ENCODE peak calls at places on chromosomes 11 and 22, in seven cellular contexts. O is A549, N is dorsolateral prefrontal cortex, T is thoracic aorta, Z is IMR-90, D is GM12865, A is AG09309. X is an unnamed sample.

GRCh38 chr22:44026630-44027511 is 2.8 kb downstream of the PARVB start:
- DNase-seq in O (no peak), N (peak), D (peak), A (no peak), T (peak), Z (peak), X (peak)

GRCh38 chr22:46041642-46042041 is 64.7 kb upstream of the WNT7B start:
- DNase-seq in N (no peak), O (no peak), T (no peak), Z (no peak), D (no peak), A (no peak), X (peak)

GRCh38 chr11:112822478-112823274 is 138.5 kb upstream of the NCAM1 start:
- DNase-seq in D (no peak), T (no peak), N (no peak), Z (no peak), A (no peak), O (no peak), X (no peak)

GRCh38 chr11:28017816-28018215 is 90.1 kb downstream of the KIF18A start:
- DNase-seq in O (no peak), A (peak), D (no peak), Z (peak), N (no peak), T (no peak), X (no peak)

GRCh38 chr11:1762537-1763302 is 1.0 kb downstream of the CTSD start:
- DNase-seq in N (no peak), T (no peak), D (no peak), Z (no peak), O (peak), A (no peak), X (peak)

GRCh38 chr11:104332110-104332509 is 168.2 kb upstream of the PDGFD start:
- DNase-seq in D (peak), Z (no peak), N (no peak), A (no peak), O (no peak), T (no peak), X (no peak)

GRCh38 chr11:7524831-7525230 is 11.0 kb downstream of the PPFIBP2 start:
- DNase-seq in D (no peak), Z (no peak), T (no peak), A (no peak), N (no peak), O (no peak), X (peak)

GRCh38 chr11:67083786-67084366 is 27.2 kb downstream of the RHOD start:
- DNase-seq in N (no peak), Z (no peak), O (no peak), A (no peak), T (no peak), D (no peak), X (no peak)

GRCh38 chr11:2139691-2140337 is 625 bp upstream of the IGF2 start:
- DNase-seq in N (no peak), T (no peak), A (no peak), D (no peak), O (no peak), Z (no peak), X (no peak)

GRCh38 chr11:2587976-2588748 is 111.6 kb downstream of the KCNQ1OT1 start:
- DNase-seq in T (no peak), D (no peak), A (no peak), N (peak), O (no peak), Z (no peak), X (no peak)

GRCh38 chr22:22556995-22557925 is 1.8 kb downstream of the PRAME start:
- DNase-seq in N (no peak), D (no peak), O (peak), A (no peak), Z (no peak), T (no peak), X (no peak)

GRCh38 chr22:26884921-26885320 is 227.5 kb downstream of the MIAT start:
- DNase-seq in O (no peak), N (no peak), Z (no peak), D (no peak), T (peak), A (no peak), X (no peak)

GRCh38 chr11:128765104-128765503 is 71.2 kb downstream of the FLI1 start:
- DNase-seq in O (no peak), A (no peak), Z (no peak), N (no peak), D (no peak), T (no peak), X (no peak)

GRCh38 chr11:66626926-66627325 is 10.5 kb downstream of the RBM14 start:
- DNase-seq in T (no peak), A (no peak), N (no peak), D (no peak), O (no peak), Z (no peak), X (no peak)

GRCh38 chr11:69808708-69809107 is 10.5 kb downstream of the FGF3 start:
- DNase-seq in A (no peak), D (no peak), N (no peak), O (no peak), Z (peak), T (no peak), X (no peak)

GRCh38 chr11:71977743-71978418 is 20.8 kb upstream of the IL18BP start:
- DNase-seq in D (peak), A (no peak), O (peak), T (no peak), Z (peak), N (no peak), X (no peak)

GRCh38 chr22:26669060-26669481 is 11.7 kb downstream of the MIAT start:
- DNase-seq in O (no peak), Z (peak), A (no peak), D (peak), N (no peak), T (no peak), X (no peak)

GRCh38 chr11:60871378-60872061 is 4.2 kb downstream of the ZP1 start:
- DNase-seq in D (no peak), O (no peak), A (no peak), N (no peak), T (no peak), Z (peak), X (no peak)

GRCh38 chr11:122189259-122189658 is 73.2 kb upstream of the BLID start:
- DNase-seq in A (peak), D (no peak), T (no peak), Z (peak), O (peak), N (no peak), X (no peak)

GRCh38 chr22:46911341-46911740 is 148.9 kb downstream of the TBC1D22A start:
- DNase-seq in D (no peak), A (no peak), Z (no peak), O (no peak), T (no peak), N (no peak), X (no peak)

GRCh38 chr11:2940166-2940929 is 11.1 kb upstream of the PHLDA2 start:
- DNase-seq in D (no peak), A (no peak), Z (no peak), N (peak), T (no peak), O (peak), X (peak)

GRCh38 chr11:80686889-80687288 is 1246.1 kb upstream of the TENM4 start:
- DNase-seq in Z (no peak), N (no peak), O (no peak), T (no peak), D (no peak), A (no peak), X (no peak)

GRCh38 chr22:42041784-42042183 is 28.8 kb downstream of the NAGA start:
- DNase-seq in O (no peak), Z (no peak), N (no peak), T (no peak), A (no peak), D (no peak), X (no peak)

GRCh38 chr11:105220175-105220574 is 80.6 kb upstream of the CARD18 start:
- DNase-seq in Z (no peak), T (no peak), A (no peak), O (no peak), D (no peak), N (no peak), X (no peak)

GRCh38 chr11:14029971-14030531 is 67.5 kb downstream of the SPON1 start:
- DNase-seq in N (no peak), A (peak), T (peak), D (no peak), Z (peak), O (no peak), X (peak)

GRCh38 chr11:73376803-73377629 is 817 bp downstream of the RELT start:
- DNase-seq in N (peak), D (peak), O (peak), T (peak), A (peak), Z (peak), X (no peak)

GRCh38 chr11:13268791-13269190 is 8.8 kb upstream of the BMAL1 start:
- DNase-seq in T (no peak), A (no peak), O (no peak), D (no peak), N (no peak), Z (no peak), X (no peak)

GRCh38 chr11:72244317-72245231 is 598 bp upstream of the PHOX2A start:
- DNase-seq in T (no peak), D (no peak), O (no peak), Z (no peak), A (no peak), N (no peak), X (no peak)

GRCh38 chr11:126146454-126147192 is 64.8 kb downstream of the RPUSD4 start:
- DNase-seq in N (no peak), T (no peak), D (no peak), A (no peak), Z (no peak), O (no peak), X (no peak)

GRCh38 chr11:34266090-34266912 is 91.5 kb downstream of the ABTB2 start:
- DNase-seq in A (peak), Z (peak), O (no peak), T (peak), N (peak), D (no peak), X (no peak)

GRCh38 chr11:113773092-113773415 is 438 bp downstream of the ZW10 start:
- DNase-seq in Z (peak), A (no peak), D (no peak), T (no peak), O (peak), N (no peak), X (peak)

GRCh38 chr11:72224587-72225410 is at the start of gene INPPL1:
- DNase-seq in N (no peak), A (no peak), D (peak), Z (no peak), O (no peak), T (no peak), X (no peak)

GRCh38 chr11:31779268-31779879 is 31.7 kb downstream of the PAX6 start:
- DNase-seq in A (peak), T (no peak), O (no peak), N (no peak), Z (peak), D (no peak), X (no peak)

GRCh38 chr11:105942951-105943350 is 79.1 kb downstream of the MSANTD4 start:
- DNase-seq in T (no peak), O (no peak), D (no peak), N (no peak), Z (peak), A (no peak), X (no peak)

GRCh38 chr22:22981670-22982571 is 88.4 kb upstream of the GNAZ start:
- DNase-seq in N (no peak), D (no peak), O (no peak), T (no peak), A (no peak), Z (no peak), X (no peak)

GRCh38 chr11:33860926-33861325 is 30.9 kb downstream of the LMO2 start:
- DNase-seq in A (no peak), D (no peak), T (no peak), Z (no peak), N (no peak), O (no peak), X (no peak)

GRCh38 chr22:25131198-25131887 is 68.3 kb upstream of the CRYBB3 start:
- DNase-seq in N (no peak), O (no peak), A (no peak), D (no peak), Z (no peak), T (no peak), X (no peak)
- H3K4me3 ChIP-seq in N (no peak), O (no peak), A (no peak), D (no peak), Z (no peak), T (no peak), X (no peak)

DNA sequence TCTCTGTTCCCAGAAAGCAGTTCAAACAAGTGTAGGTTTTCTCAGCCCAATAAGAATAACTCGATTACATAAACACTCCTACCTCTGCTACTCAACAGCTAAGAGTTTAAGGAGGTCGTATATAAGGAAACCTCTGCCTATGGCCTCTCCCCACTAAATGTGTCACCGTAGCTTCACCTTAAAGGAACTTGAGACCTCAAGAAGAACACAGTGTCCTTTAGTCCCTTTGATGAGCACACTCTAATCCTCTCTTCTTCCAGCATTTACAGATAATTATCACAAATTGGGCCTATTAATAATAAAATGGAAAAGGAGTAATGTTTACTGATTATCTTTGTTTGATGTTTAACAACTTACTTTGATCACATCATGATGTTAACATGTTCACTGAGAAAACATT is 7.1 kb downstream of the POU2AF3 start:
- DNase-seq in O (no peak), A (no peak), N (no peak), T (no peak), Z (no peak), D (no peak), X (no peak)
- TF ChIP-seq CTCF in O (no peak), A (no peak), N (no peak), T (no peak), Z (no peak), D (no peak), X (no peak)

DNA sequence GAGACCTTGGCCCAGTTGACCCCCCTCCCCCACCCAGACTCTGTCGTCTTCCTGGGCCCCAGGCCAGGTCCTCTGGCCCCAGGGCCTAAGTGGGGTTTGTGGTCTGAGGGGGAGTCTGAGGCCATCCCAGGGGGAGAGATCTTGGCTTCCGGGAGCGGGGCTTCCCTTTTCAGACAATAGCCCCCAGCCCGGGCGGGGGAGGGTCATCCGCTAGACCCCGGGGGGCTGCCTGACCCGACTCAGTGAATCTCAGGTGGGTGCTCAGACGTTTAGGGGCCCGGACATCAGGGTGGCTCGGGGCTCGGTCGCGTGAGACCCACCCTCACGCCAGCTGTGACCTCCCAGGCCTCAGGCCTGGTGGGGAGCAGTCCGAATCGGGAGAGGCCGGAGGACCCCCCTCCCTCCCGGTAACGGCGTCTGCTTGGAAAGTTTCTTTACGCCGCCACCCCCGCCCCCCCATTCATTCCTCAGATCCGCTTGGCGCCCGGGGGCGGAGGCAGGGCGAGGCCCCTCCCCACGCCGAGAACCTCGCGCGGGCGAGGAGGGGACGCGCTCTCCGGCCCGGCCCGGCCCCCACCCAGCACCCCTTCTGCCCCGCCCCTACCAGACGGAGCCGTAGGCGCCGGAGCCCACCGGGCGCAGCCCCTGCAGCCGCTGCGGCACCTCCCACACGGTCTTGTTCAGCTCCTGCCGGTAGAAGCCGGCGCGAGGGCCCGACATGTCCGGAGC is 443 bp downstream of the MAPK11 start:
- DNase-seq in T (no peak), N (no peak), D (peak), O (no peak), A (no peak), Z (peak), X (no peak)
- H3K4me3 ChIP-seq in T (peak), N (peak), D (peak), O (peak), A (peak), Z (peak), X (peak)

GRCh38 chr11:44778200-44779100 is 51.7 kb downstream of the TSPAN18 start:
- DNase-seq in D (no peak), N (no peak), T (no peak), A (no peak), Z (no peak), O (no peak), X (no peak)
- TF ChIP-seq CTCF in D (no peak), N (no peak), T (no peak), A (no peak), Z (no peak), O (no peak), X (no peak)

DNA sequence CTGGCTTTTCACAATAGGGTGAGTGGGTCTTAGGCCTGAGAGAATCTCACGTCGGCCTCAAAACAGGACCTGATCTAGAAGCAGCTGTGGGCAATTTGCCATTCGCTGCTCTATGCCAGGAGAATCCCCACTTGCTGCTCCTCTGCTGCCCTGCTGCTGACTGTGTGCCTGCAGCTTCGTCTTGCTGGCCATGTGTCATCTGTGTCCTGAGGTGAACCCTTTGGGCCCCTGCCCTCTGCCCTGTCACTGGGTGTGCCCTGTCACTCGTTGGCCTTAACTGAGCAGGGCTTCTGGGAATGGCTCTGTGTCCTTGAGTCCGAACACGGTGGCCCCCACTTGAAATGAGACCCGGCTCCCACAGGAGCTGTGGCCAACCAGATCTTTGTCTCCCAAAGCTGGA is 6.2 kb downstream of the NAA40 start:
- DNase-seq in N (no peak), T (peak), O (no peak), Z (no peak), A (no peak), D (no peak), X (no peak)
- H3K4me3 ChIP-seq in N (no peak), T (no peak), O (no peak), Z (no peak), A (no peak), D (no peak), X (no peak)

GRCh38 chr11:17014774-17015638 is 792 bp upstream of the PLEKHA7 start:
- DNase-seq in O (peak), D (peak), A (no peak), N (no peak), T (no peak), Z (no peak), X (no peak)
- TF ChIP-seq CTCF in O (peak), D (peak), A (no peak), N (peak), T (no peak), Z (peak), X (peak)

GRCh38 chr11:77175021-77175842 is 47.2 kb downstream of the MYO7A start:
- DNase-seq in N (no peak), Z (no peak), D (no peak), T (no peak), A (no peak), O (no peak), X (no peak)
- H3K4me3 ChIP-seq in N (no peak), Z (no peak), D (no peak), T (peak), A (no peak), O (no peak), X (peak)

GRCh38 chr11:96037267-96037990 is 113.5 kb upstream of the MTMR2 start:
- DNase-seq in O (no peak), A (no peak), Z (no peak), N (no peak), T (no peak), D (no peak), X (no peak)
- TF ChIP-seq CTCF in O (no peak), A (peak), Z (no peak), N (no peak), T (no peak), D (no peak), X (no peak)

X was measured in breast epithelium.